ENCODE peak calls at places on chromosomes 16 and 17, in four cellular contexts. S is left ventricle myocardium inferior, B is DND-41, M is mammary epithelial cell. F is an unnamed sample.

GRCh38 chr17:64771980-64772844 is 110.1 kb upstream of the SMURF2 start:
- DNase-seq in S (no peak), M (no peak), B (no peak), F (no peak)

GRCh38 chr16:11038777-11039176 is 94.4 kb downstream of the CLEC16A start:
- DNase-seq in S (no peak), M (peak; percentile 88), B (no peak), F (no peak)

GRCh38 chr17:45096141-45096540 is 35.0 kb downstream of the NMT1 start:
- DNase-seq in M (peak; percentile 20), S (no peak), B (peak; percentile 30), F (no peak)

GRCh38 chr17:74748529-74749261 is at the start of gene NHERF1:
- DNase-seq in S (peak; percentile 96), M (peak; percentile 93), B (peak; percentile 95), F (peak; percentile 96)

GRCh38 chr16:86979061-86979460 is 338.1 kb downstream of the C16orf95 start:
- DNase-seq in M (no peak), B (no peak), S (no peak), F (no peak)

GRCh38 chr17:37315601-37316000 is 60.2 kb upstream of the C17orf78 start:
- DNase-seq in S (no peak), M (no peak), B (no peak), F (no peak)

GRCh38 chr17:47694018-47694817 is at the start of gene TBKBP1:
- DNase-seq in M (no peak), S (peak; percentile 47), B (peak; percentile 82), F (peak; percentile 55)

GRCh38 chr17:31752570-31752969 is 106.5 kb downstream of the COPRS start:
- DNase-seq in M (no peak), S (no peak), B (no peak), F (no peak)

GRCh38 chr16:2738615-2739014 is 13.8 kb upstream of the SRRM2 start:
- DNase-seq in B (no peak), S (no peak), M (no peak), F (peak; percentile 55)

GRCh38 chr17:58083491-58084316 is 485 bp downstream of the DYNLL2 start:
- DNase-seq in M (peak; percentile 37), S (peak; percentile 76), B (peak; percentile 68), F (peak; percentile 88)

GRCh38 chr16:84478172-84478948 is 26.1 kb downstream of the MEAK7 start:
- DNase-seq in B (no peak), M (peak; percentile 81), S (no peak), F (no peak)

GRCh38 chr16:27724491-27724878 is 174.5 kb downstream of the KATNIP start:
- DNase-seq in S (peak; percentile 26), M (no peak), B (no peak), F (no peak)

GRCh38 chr16:30785126-30786106 is 1.6 kb downstream of the ZNF629 start:
- DNase-seq in M (no peak), B (no peak), S (no peak), F (no peak)

GRCh38 chr17:57144567-57144966 is 59.5 kb downstream of the AKAP1 start:
- DNase-seq in B (no peak), S (no peak), M (no peak), F (no peak)

GRCh38 chr17:79027274-79027924 is 3.4 kb downstream of the C1QTNF1 start:
- DNase-seq in S (no peak), B (no peak), M (no peak), F (peak; percentile 54)
- H3K36me3 ChIP-seq in S (no peaks in the 10 kb centered on the region), B (no peaks in the 10 kb centered on the region), M (no peaks in the 10 kb centered on the region), F (no peaks in the 10 kb centered on the region)

DNA sequence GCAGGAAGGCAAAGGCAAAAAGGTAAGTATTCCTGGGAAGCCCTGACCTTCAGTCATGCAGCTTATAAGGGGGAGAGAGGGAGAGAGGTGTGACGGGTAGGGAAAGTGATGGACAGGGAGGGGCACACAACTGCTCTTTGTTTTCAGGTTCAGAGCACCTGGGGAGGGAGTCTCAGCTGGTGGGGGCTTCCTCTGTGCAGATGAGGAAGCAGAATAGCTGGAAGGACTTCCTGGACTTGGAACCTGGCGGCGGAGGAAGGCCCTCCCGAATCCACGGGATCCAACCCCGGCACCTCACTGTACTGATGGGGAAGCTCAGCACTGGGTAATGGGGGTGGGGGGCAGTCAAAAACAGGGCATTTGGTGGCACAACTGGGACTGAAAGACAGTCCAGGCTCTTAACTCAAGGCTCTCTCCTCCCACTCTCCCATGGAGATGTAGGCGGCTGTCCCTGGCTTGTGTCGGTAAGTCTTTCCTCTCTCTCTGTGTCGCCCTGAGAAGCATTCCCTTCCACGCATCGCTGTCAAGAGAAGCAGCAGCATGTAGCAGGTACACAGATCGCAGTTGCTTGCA is 11.9 kb upstream of the PITPNM3 start:
- DNase-seq in B (no peak), S (no peak), M (no peak), F (no peak)
- H3K27ac ChIP-seq in B (no peak overlapping the region), S (no peak overlapping the region), M (peak overlapping the region; percentile 62), F (no peak overlapping the region)

GRCh38 chr17:81667754-81668153 is 1.2 kb downstream of the CCDC137 start:
- DNase-seq in S (no peak), M (peak; percentile 25), B (peak; percentile 40), F (no peak)

GRCh38 chr17:81673561-81674258 is 7.2 kb downstream of the CCDC137 start:
- DNase-seq in M (no peak), B (no peak), S (no peak), F (no peak)

GRCh38 chr17:81672504-81672903 is 6.0 kb downstream of the CCDC137 start:
- DNase-seq in M (no peak), B (no peak), S (no peak), F (no peak)

GRCh38 chr17:81676906-81677305 is 6.7 kb downstream of the ARL16 start:
- DNase-seq in M (no peak), B (no peak), S (no peak), F (peak; percentile 73)

DNA sequence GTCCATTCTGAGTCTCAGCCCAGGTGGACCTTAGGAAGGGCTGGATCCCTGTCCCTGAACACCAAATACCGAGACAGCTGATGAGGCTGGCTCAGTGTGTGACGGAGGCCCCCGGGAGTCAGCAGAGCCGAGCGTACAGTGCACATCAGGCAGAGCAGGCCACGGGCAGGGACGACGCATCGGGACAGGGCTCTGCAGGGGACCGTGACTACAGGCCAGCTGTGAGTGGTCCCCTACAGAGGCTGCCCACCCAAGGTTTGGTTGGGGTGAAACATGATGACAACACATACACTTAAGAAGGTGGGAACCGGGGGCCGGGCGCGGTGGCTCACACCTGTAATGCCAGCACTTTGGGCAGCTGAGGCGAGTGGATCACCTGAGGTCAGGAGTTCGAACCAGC is 6.4 kb downstream of the CCDC137 start:
- DNase-seq in S (no peak), B (no peak), M (no peak), F (no peak)
- H3K36me3 ChIP-seq in S (peaks cover 55% of the 10 kb centered on the region), B (peaks cover 70% of the 10 kb centered on the region), M (peaks cover 3% of the 10 kb centered on the region), F (peaks cover 12% of the 10 kb centered on the region)

GRCh38 chr17:76366247-76366646 is 12.5 kb upstream of the PRPSAP1 start:
- DNase-seq in M (no peak), B (no peak), S (no peak), F (no peak)

GRCh38 chr17:76367647-76368046 is 13.9 kb upstream of the PRPSAP1 start:
- DNase-seq in M (no peak), B (no peak), S (no peak), F (no peak)

GRCh38 chr17:76369804-76370203 is 14.6 kb upstream of the SPHK1 start:
- DNase-seq in B (no peak), S (peak; percentile 35), M (no peak), F (no peak)

GRCh38 chr17:76370261-76370993 is 14.0 kb upstream of the SPHK1 start:
- DNase-seq in S (peak; percentile 87), M (peak; percentile 95), B (no peak), F (no peak)

GRCh38 chr17:76368545-76368944 is 14.8 kb upstream of the PRPSAP1 start:
- DNase-seq in M (no peak), S (no peak), B (peak; percentile 75), F (no peak)
- H3K27ac ChIP-seq in M (no peak overlapping the region), S (no peak overlapping the region), B (peak overlapping the region; percentile 79), F (no peak overlapping the region)

GRCh38 chr16:47499700-47500264 is 38.7 kb downstream of the PHKB start:
- DNase-seq in B (no peak), S (no peak), M (no peak), F (no peak)
- H3K36me3 ChIP-seq in B (peaks cover 64% of the 10 kb centered on the region), S (peaks cover 68% of the 10 kb centered on the region), M (peaks cover 10% of the 10 kb centered on the region), F (no peaks in the 10 kb centered on the region)

F was measured in pancreas.